ENCODE peak calls at places on chromosomes 11 and 22, in four cellular contexts. One of them, this sample, is unnamed.

GRCh38 chr11:1640076-1640946 is 10.7 kb downstream of the KRTAP5-5 start:
- DNase-seq in H54: peak
- DNase-seq in tibial nerve: no peak
- DNase-seq in NB4: peak
- DNase-seq in this sample: peak

GRCh38 chr11:121066623-121067022 is 34.4 kb upstream of the TECTA start:
- DNase-seq in tibial nerve: no peak
- DNase-seq in NB4: no peak
- DNase-seq in H54: no peak
- DNase-seq in this sample: no peak

GRCh38 chr11:83599066-83599465 is 312.9 kb upstream of the CCDC90B start:
- DNase-seq in NB4: no peak
- DNase-seq in H54: no peak
- DNase-seq in tibial nerve: no peak
- DNase-seq in this sample: no peak

GRCh38 chr11:15011741-15012140 is 39.6 kb upstream of the CALCA start:
- DNase-seq in tibial nerve: no peak
- DNase-seq in H54: no peak
- DNase-seq in NB4: no peak
- DNase-seq in this sample: no peak

GRCh38 chr11:44258190-44258489 is 51.8 kb downstream of the ALX4 start:
- DNase-seq in tibial nerve: no peak
- DNase-seq in NB4: no peak
- DNase-seq in H54: no peak
- DNase-seq in this sample: no peak

GRCh38 chr11:111939836-111940604 is 2.9 kb downstream of the DIXDC1 start:
- DNase-seq in tibial nerve: no peak
- DNase-seq in NB4: no peak
- DNase-seq in H54: no peak
- DNase-seq in this sample: no peak

GRCh38 chr11:73547706-73548105 is 50.2 kb downstream of the FAM168A start:
- DNase-seq in NB4: no peak
- DNase-seq in tibial nerve: no peak
- DNase-seq in H54: no peak
- DNase-seq in this sample: no peak

GRCh38 chr11:111541209-111542061 is 915 bp downstream of the LAYN start:
- DNase-seq in NB4: peak
- DNase-seq in H54: peak
- DNase-seq in tibial nerve: no peak
- DNase-seq in this sample: no peak

GRCh38 chr11:123264431-123264780 is 69.4 kb upstream of the CLMP start:
- DNase-seq in NB4: no peak
- DNase-seq in tibial nerve: no peak
- DNase-seq in H54: no peak
- DNase-seq in this sample: no peak

GRCh38 chr22:30235687-30236170 is 10.8 kb downstream of the LIF start:
- DNase-seq in H54: peak
- DNase-seq in NB4: no peak
- DNase-seq in tibial nerve: no peak
- DNase-seq in this sample: no peak

GRCh38 chr11:79100093-79100704 is 340.6 kb downstream of the TENM4 start:
- DNase-seq in H54: peak
- DNase-seq in tibial nerve: no peak
- DNase-seq in NB4: peak
- DNase-seq in this sample: peak

GRCh38 chr22:39567135-39567946 is 3.2 kb upstream of the CACNA1I start:
- DNase-seq in NB4: no peak
- DNase-seq in tibial nerve: no peak
- DNase-seq in H54: no peak
- DNase-seq in this sample: no peak

GRCh38 chr22:44574057-44574456 is 76.0 kb upstream of the RTL6 start:
- DNase-seq in NB4: no peak
- DNase-seq in tibial nerve: no peak
- DNase-seq in H54: peak
- DNase-seq in this sample: no peak

GRCh38 chr11:121523581-121524232 is 70.9 kb upstream of the SORL1-AS1 start:
- DNase-seq in H54: no peak
- DNase-seq in NB4: no peak
- DNase-seq in tibial nerve: no peak
- DNase-seq in this sample: no peak

GRCh38 chr22:23458663-23459541 is 121.2 kb downstream of the IGLL1 start:
- DNase-seq in NB4: no peak
- DNase-seq in tibial nerve: no peak
- DNase-seq in H54: no peak
- DNase-seq in this sample: no peak

GRCh38 chr11:61917043-61917356 is 366 bp downstream of the RAB3IL1 start:
- DNase-seq in H54: no peak
- DNase-seq in NB4: no peak
- DNase-seq in tibial nerve: no peak
- DNase-seq in this sample: no peak

GRCh38 chr11:61919113-61919840 is 1.9 kb upstream of the RAB3IL1 start:
- DNase-seq in H54: no peak
- DNase-seq in tibial nerve: no peak
- DNase-seq in NB4: no peak
- DNase-seq in this sample: peak

GRCh38 chr11:61919841-61920631 is 2.7 kb upstream of the RAB3IL1 start:
- DNase-seq in H54: no peak
- DNase-seq in NB4: no peak
- DNase-seq in tibial nerve: no peak
- DNase-seq in this sample: peak

GRCh38 chr11:61918251-61919112 is 1.1 kb upstream of the RAB3IL1 start:
- DNase-seq in NB4: no peak
- DNase-seq in H54: no peak
- DNase-seq in tibial nerve: no peak
- DNase-seq in this sample: peak

DNA sequence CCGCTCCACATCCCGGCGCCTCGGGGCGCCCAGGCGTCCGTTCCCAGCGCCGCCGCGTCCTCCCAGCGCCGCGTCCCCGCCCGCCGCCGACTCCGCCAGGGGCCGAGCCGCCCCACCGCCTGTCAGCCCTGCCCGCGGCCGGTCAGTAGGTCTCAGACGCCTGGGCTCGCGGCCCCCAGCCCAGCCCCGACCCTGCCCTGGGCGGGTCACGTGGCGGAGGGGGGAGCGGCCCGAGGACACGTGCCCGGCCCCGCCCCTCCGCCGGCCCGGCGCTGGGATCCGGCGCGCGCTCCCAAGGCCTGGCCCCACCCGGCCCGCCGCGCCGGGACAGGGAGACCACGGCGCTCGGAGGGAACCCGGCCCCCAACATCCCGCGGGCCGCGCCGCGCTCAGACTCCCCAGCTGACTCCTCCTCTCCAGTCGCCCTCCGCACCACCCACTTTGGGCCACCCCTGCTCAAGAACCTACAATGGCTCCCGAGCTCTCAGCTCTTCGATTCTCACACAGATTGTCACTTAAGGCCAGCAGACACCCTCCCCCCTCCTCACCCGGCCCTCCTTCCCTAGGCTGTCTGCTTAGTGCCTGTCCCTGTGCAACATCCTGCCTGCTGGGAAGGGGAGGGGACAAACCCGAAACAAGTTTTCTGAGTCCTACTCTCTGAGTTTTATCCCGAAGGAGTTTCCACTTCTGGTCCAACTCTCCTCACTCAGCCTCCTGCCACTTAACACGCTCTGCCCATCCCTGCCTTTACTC is at the start of gene RAB3IL1:
- DNase-seq in tibial nerve: peak
- DNase-seq in H54: peak
- DNase-seq in NB4: no peak
- DNase-seq in this sample: peak
- TF ChIP-seq POLR2A in tibial nerve: peak
- TF ChIP-seq POLR2A in H54: peak
- TF ChIP-seq POLR2A in NB4: no peak
- TF ChIP-seq POLR2A in this sample: no peak

DNA sequence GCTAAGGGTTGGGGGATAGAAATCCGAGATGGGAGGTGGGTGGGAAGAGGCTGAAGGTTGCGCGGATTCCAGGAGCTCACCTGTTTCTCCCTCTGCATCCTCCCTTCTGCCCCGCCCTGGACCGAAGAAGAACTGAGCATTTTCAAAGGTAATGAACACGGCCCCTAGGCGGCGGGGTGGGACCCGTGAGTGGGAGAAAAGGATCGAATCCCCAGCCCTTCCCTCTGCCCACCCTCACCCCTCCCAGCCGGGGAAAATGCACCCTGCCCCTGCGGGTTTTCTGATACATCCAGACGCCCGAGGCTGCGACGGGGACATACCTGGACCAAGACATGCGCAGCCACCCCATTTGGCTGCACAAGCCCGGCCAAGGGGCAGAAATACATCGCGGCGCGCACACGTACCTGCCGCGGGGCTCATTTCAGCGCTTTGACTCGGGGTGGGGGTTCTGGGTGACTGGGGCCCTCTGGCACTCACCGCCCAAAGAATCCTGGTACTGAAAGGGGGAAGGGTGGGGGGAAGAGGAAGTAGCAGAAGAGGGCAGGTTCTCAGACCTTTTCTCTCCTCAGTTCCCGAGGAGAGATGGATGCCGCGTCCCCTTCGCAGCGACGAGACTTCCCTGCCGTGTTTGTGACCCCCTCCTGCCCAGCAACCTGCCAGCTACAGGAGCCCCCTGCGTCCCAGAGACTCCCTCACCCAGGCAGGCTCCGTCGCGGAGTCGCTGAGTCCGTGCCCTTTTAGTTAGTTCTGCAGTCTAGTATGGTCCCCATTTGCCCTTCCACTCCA is 6.0 kb downstream of the VSIG2 start:
- DNase-seq in tibial nerve: no peak
- DNase-seq in NB4: no peak
- DNase-seq in H54: no peak
- DNase-seq in this sample: peak
- TF ChIP-seq POLR2A in tibial nerve: no peak
- TF ChIP-seq POLR2A in NB4: no peak
- TF ChIP-seq POLR2A in H54: no peak
- TF ChIP-seq POLR2A in this sample: no peak

DNA sequence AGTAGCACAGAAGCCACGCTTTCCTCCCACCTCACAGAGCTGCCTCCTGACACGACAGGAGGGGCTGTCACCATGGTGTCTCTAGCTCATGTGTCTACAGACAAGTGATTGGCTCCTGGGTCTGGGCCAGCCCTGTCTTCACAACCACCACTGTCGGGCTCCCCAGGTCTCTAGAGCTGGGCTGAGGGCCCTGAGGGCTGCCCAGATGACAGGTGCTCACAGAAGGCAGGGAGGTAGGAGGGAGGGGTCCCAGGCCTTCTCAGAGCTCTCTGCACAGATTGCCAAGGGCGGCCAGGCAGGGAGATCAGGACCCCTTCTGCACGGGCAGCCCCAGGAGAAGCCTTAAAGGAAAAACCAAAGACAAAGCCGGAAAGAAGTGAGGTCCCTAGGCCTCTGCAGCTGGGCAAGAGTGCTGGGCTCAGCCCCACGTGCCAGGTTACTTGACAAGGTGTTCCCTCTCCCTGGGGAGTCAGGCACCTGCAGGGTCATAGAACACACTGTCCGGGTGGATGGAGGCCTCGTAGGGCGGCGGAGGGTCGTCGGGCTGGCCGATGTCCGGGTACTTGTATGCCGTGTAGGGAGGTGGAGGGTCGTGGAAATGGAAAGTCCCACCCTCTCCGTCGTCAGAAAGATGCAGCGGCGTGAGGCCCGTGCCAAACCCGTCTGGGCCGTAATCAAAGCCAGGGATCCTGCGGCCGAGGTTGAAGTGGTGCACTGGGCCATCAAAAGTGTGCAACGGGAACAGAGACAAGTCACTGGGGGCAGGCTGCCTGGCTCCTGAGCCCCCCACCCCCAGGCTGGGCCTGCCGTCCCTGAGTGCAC is 81.4 kb downstream of the DGCR2 start:
- DNase-seq in tibial nerve: no peak
- DNase-seq in H54: no peak
- DNase-seq in NB4: no peak
- DNase-seq in this sample: no peak
- TF ChIP-seq POLR2A in tibial nerve: no peak
- TF ChIP-seq POLR2A in H54: no peak
- TF ChIP-seq POLR2A in NB4: no peak
- TF ChIP-seq POLR2A in this sample: no peak

GRCh38 chr22:35957589-35957988 is 71.0 kb downstream of the RBFOX2 start:
- DNase-seq in H54: no peak
- DNase-seq in tibial nerve: no peak
- DNase-seq in NB4: no peak
- DNase-seq in this sample: no peak
- TF ChIP-seq POLR2A in H54: no peak
- TF ChIP-seq POLR2A in tibial nerve: no peak
- TF ChIP-seq POLR2A in NB4: no peak
- TF ChIP-seq POLR2A in this sample: no peak